ENCODE peak calls at places on chromosomes 4 and X, in ten cellular contexts. N is activated gamma-delta T cell; A is Right ventricle myocardium superior; M is CD4-positive, alpha-beta T cell; Y is stimulated activated CD8-positive, alpha-beta memory T cell treated with anti-CD3 and anti-CD28 coated beads, Interleukin-4, amount 100 ng/mL, for 1 hour; X is cardiac muscle cell; D is heart right ventricle; W is NCI-H2029 treated with DMSO at 0.1 percent for 48 hours; Q is endodermal cell; T is uterus. J is an unnamed sample.

GRCh38 chr4:113773014-113773413 is 11.5 kb upstream of the CAMK2D start:
- DNase-seq in X (no peak), Y (no peak), A (no peak), W (no peak), T (no peak), D (no peak), M (no peak), Q (no peak), N (no peak), J (no peak)

GRCh38 chr4:17736484-17736883 is 44.9 kb downstream of the FAM184B start:
- DNase-seq in Y (no peak), A (no peak), X (no peak), W (no peak), T (no peak), M (no peak), Q (no peak), D (no peak), N (no peak), J (no peak)

GRCh38 chr4:169079942-169080827 is 70.1 kb upstream of the CBR4 start:
- DNase-seq in N (peak; percentile 7), D (peak; percentile 50), T (peak; percentile 35), X (no peak), W (no peak), M (no peak), Y (no peak), A (peak; percentile 76), Q (no peak), J (no peak)

GRCh38 chr4:74546020-74546419 is 101.1 kb downstream of the AREG start:
- DNase-seq in W (no peak), D (no peak), T (no peak), M (no peak), N (no peak), A (no peak), Q (no peak), X (no peak), Y (no peak), J (no peak)

GRCh38 chr4:30847157-30847556 is 127.0 kb downstream of the PCDH7 start:
- DNase-seq in Q (peak; percentile 63), M (no peak), D (no peak), T (no peak), N (no peak), X (no peak), Y (no peak), A (no peak), W (no peak), J (no peak)

GRCh38 chrX:53494427-53494826 is 60.3 kb upstream of the HSD17B10 start:
- DNase-seq in X (no peak), N (no peak), Y (no peak), M (no peak), Q (no peak), D (no peak), W (peak; percentile 28), T (no peak), A (no peak), J (no peak)

GRCh38 chr4:8701101-8702019 is 108.8 kb downstream of the CPZ start:
- DNase-seq in N (no peak), X (no peak), Q (peak; percentile 41), W (no peak), M (no peak), A (no peak), T (no peak), Y (no peak), D (no peak), J (no peak)

GRCh38 chrX:46228389-46228788 is 316.8 kb downstream of the ZNF674 start:
- DNase-seq in X (no peak), N (no peak), W (no peak), A (no peak), Q (no peak), T (no peak), D (no peak), Y (no peak), M (no peak), J (no peak)

GRCh38 chr4:137420901-137421384 is 111.4 kb downstream of the PCDH18 start:
- DNase-seq in N (peak; percentile 7), A (no peak), T (no peak), D (peak; percentile 14), Q (peak; percentile 66), M (no peak), X (no peak), Y (no peak), W (no peak), J (no peak)

GRCh38 chr4:44038811-44039210 is 409.8 kb downstream of the KCTD8 start:
- DNase-seq in Y (no peak), N (no peak), X (no peak), W (no peak), A (no peak), Q (no peak), D (no peak), M (no peak), T (no peak), J (no peak)

GRCh38 chr4:156547439-156547838 is 424.2 kb downstream of the PDGFC start:
- DNase-seq in T (no peak), W (no peak), N (no peak), M (no peak), A (no peak), Q (no peak), D (no peak), Y (no peak), X (no peak), J (no peak)

GRCh38 chrX:70500826-70501225 is 56.2 kb downstream of the DLG3 start:
- DNase-seq in Y (no peak), X (no peak), M (no peak), N (no peak), A (no peak), D (no peak), W (no peak), T (no peak), Q (no peak), J (no peak)

GRCh38 chr4:72567821-72568620 is 1.0 kb downstream of the ADAMTS3 start:
- DNase-seq in W (no peak), D (peak; percentile 40), T (peak; percentile 82), X (peak; percentile 93), Q (peak; percentile 94), N (peak; percentile 5), A (peak; percentile 67), Y (no peak), M (no peak), J (peak; percentile 30)

GRCh38 chrX:36909584-36909983 is 98.6 kb upstream of the FAM47C start:
- DNase-seq in Y (no peak), T (no peak), N (no peak), D (no peak), X (no peak), A (no peak), Q (no peak), W (no peak), M (no peak), J (no peak)

GRCh38 chrX:55111578-55112254 is 22.9 kb downstream of the PAGE2 start:
- DNase-seq in Q (peak; percentile 49), Y (no peak), M (no peak), A (no peak), D (no peak), X (no peak), W (no peak), T (no peak), N (no peak), J (no peak)

GRCh38 chrX:9312922-9313867 is 151.7 kb upstream of the TBL1X start:
- DNase-seq in W (no peak), Q (peak; percentile 78), N (no peak), X (peak; percentile 38), Y (peak; percentile 56), D (peak; percentile 40), T (no peak), A (peak; percentile 51), M (peak; percentile 65), J (peak; percentile 13)

GRCh38 chr4:126738926-126739325 is 893.8 kb upstream of the INTU start:
- DNase-seq in M (no peak), D (no peak), Q (no peak), A (no peak), N (no peak), Y (no peak), T (no peak), W (no peak), X (no peak), J (no peak)

GRCh38 chr4:71186566-71187398 is 152.0 kb upstream of the SLC4A4 start:
- DNase-seq in X (peak; percentile 91), A (peak; percentile 73), M (no peak), W (no peak), D (peak; percentile 64), Q (peak; percentile 82), T (peak; percentile 26), Y (no peak), N (peak; percentile 54), J (peak; percentile 30)

GRCh38 chr4:188781655-188782054 is 642.4 kb downstream of the TRIML1 start:
- DNase-seq in Q (peak; percentile 73), X (peak; percentile 32), N (no peak), D (no peak), A (no peak), T (no peak), Y (no peak), M (no peak), W (no peak), J (no peak)

GRCh38 chrX:69119122-69119521 is 46.1 kb downstream of the PJA1 start:
- DNase-seq in N (no peak), M (no peak), W (no peak), D (no peak), T (no peak), X (no peak), Q (peak; percentile 65), A (no peak), Y (no peak), J (no peak)

GRCh38 chr4:81538712-81539432 is 67.2 kb upstream of the RASGEF1B start:
- DNase-seq in Y (no peak), T (no peak), D (no peak), A (no peak), X (no peak), N (no peak), W (no peak), Q (no peak), M (no peak), J (no peak)

GRCh38 chrX:148043456-148043855 is 62.3 kb downstream of the FMR1NB start:
- DNase-seq in A (no peak), D (no peak), M (no peak), W (no peak), Y (no peak), X (no peak), T (no peak), Q (no peak), N (no peak), J (no peak)

GRCh38 chr4:28557755-28558154 is 1697.1 kb downstream of the STIM2 start:
- DNase-seq in Y (no peak), N (no peak), M (no peak), T (no peak), X (no peak), W (no peak), A (no peak), Q (no peak), D (no peak), J (no peak)

GRCh38 chr4:122777846-122778501 is 45.5 kb downstream of the BBS12 start:
- DNase-seq in N (no peak), M (no peak), D (no peak), Q (no peak), X (no peak), Y (no peak), T (no peak), A (no peak), W (no peak), J (no peak)

GRCh38 chr4:2042207-2042946 is 16.8 kb upstream of the NAT8L start:
- DNase-seq in M (no peak), Y (no peak), W (no peak), T (no peak), Q (peak; percentile 72), D (no peak), X (peak; percentile 61), N (peak; percentile 27), A (peak; percentile 35), J (no peak)

GRCh38 chrX:71910526-71911022 is at the start of gene NHSL2:
- DNase-seq in T (peak; percentile 34), Q (peak; percentile 72), Y (no peak), M (no peak), X (peak; percentile 51), W (no peak), D (peak; percentile 34), A (peak; percentile 50), N (no peak), J (no peak)

GRCh38 chrX:106959897-106960296 is 39.7 kb downstream of the CLDN2 start:
- DNase-seq in X (peak; percentile 66), D (no peak), M (no peak), Y (no peak), W (no peak), Q (peak; percentile 36), A (no peak), T (no peak), N (no peak), J (no peak)

GRCh38 chr4:61024610-61025009 is 175.5 kb upstream of the ADGRL3 start:
- DNase-seq in T (no peak), D (no peak), M (no peak), A (no peak), X (no peak), W (no peak), N (no peak), Q (no peak), Y (no peak), J (no peak)